ENCODE peak calls at places on chromosome 3, in seven cellular contexts. One of them, this sample, is unnamed.

GRCh38 chr3:143182861-143183667 is 63.5 kb downstream of the CHST2 start:
- DNase-seq in fibroblast of lung: no peak
- DNase-seq in NCI-H524: no peak
- DNase-seq in bronchial epithelial cell: no peak
- DNase-seq in stimulated activated CD4-positive, alpha-beta T cell treated with anti-CD3 and anti-CD28 coated beads, Interleukin-4, amount 100 ng/mL, for 1 hour: no peak
- DNase-seq in left cardiac atrium: no peak
- DNase-seq in effector memory CD8-positive, alpha-beta T cell: no peak
- DNase-seq in this sample: no peak

GRCh38 chr3:47096955-47097354 is 67.0 kb downstream of the SETD2 start:
- DNase-seq in effector memory CD8-positive, alpha-beta T cell: no peak
- DNase-seq in left cardiac atrium: no peak
- DNase-seq in stimulated activated CD4-positive, alpha-beta T cell treated with anti-CD3 and anti-CD28 coated beads, Interleukin-4, amount 100 ng/mL, for 1 hour: no peak
- DNase-seq in NCI-H524: no peak
- DNase-seq in bronchial epithelial cell: peak
- DNase-seq in fibroblast of lung: peak
- DNase-seq in this sample: no peak

GRCh38 chr3:110414851-110415250 is 656.8 kb upstream of the NECTIN3 start:
- DNase-seq in left cardiac atrium: no peak
- DNase-seq in stimulated activated CD4-positive, alpha-beta T cell treated with anti-CD3 and anti-CD28 coated beads, Interleukin-4, amount 100 ng/mL, for 1 hour: no peak
- DNase-seq in fibroblast of lung: peak
- DNase-seq in bronchial epithelial cell: peak
- DNase-seq in effector memory CD8-positive, alpha-beta T cell: no peak
- DNase-seq in NCI-H524: no peak
- DNase-seq in this sample: no peak

GRCh38 chr3:133125802-133126201 is 87.6 kb downstream of the TMEM108 start:
- DNase-seq in NCI-H524: no peak
- DNase-seq in effector memory CD8-positive, alpha-beta T cell: no peak
- DNase-seq in fibroblast of lung: no peak
- DNase-seq in bronchial epithelial cell: no peak
- DNase-seq in stimulated activated CD4-positive, alpha-beta T cell treated with anti-CD3 and anti-CD28 coated beads, Interleukin-4, amount 100 ng/mL, for 1 hour: no peak
- DNase-seq in left cardiac atrium: no peak
- DNase-seq in this sample: no peak

GRCh38 chr3:27521179-27521871 is 37.1 kb upstream of the SLC4A7 start:
- DNase-seq in NCI-H524: no peak
- DNase-seq in effector memory CD8-positive, alpha-beta T cell: no peak
- DNase-seq in bronchial epithelial cell: peak
- DNase-seq in stimulated activated CD4-positive, alpha-beta T cell treated with anti-CD3 and anti-CD28 coated beads, Interleukin-4, amount 100 ng/mL, for 1 hour: no peak
- DNase-seq in fibroblast of lung: peak
- DNase-seq in left cardiac atrium: peak
- DNase-seq in this sample: no peak

GRCh38 chr3:112327371-112327951 is 5.5 kb upstream of the CD200 start:
- DNase-seq in fibroblast of lung: peak
- DNase-seq in stimulated activated CD4-positive, alpha-beta T cell treated with anti-CD3 and anti-CD28 coated beads, Interleukin-4, amount 100 ng/mL, for 1 hour: no peak
- DNase-seq in bronchial epithelial cell: peak
- DNase-seq in effector memory CD8-positive, alpha-beta T cell: peak
- DNase-seq in NCI-H524: peak
- DNase-seq in left cardiac atrium: no peak
- DNase-seq in this sample: peak

GRCh38 chr3:105518806-105519418 is 152.2 kb downstream of the ALCAM start:
- DNase-seq in effector memory CD8-positive, alpha-beta T cell: peak
- DNase-seq in NCI-H524: peak
- DNase-seq in bronchial epithelial cell: peak
- DNase-seq in stimulated activated CD4-positive, alpha-beta T cell treated with anti-CD3 and anti-CD28 coated beads, Interleukin-4, amount 100 ng/mL, for 1 hour: no peak
- DNase-seq in left cardiac atrium: no peak
- DNase-seq in fibroblast of lung: peak
- DNase-seq in this sample: no peak

GRCh38 chr3:150544040-150544439 is 2.3 kb downstream of the SERP1 start:
- DNase-seq in bronchial epithelial cell: peak
- DNase-seq in NCI-H524: no peak
- DNase-seq in effector memory CD8-positive, alpha-beta T cell: no peak
- DNase-seq in fibroblast of lung: peak
- DNase-seq in left cardiac atrium: no peak
- DNase-seq in stimulated activated CD4-positive, alpha-beta T cell treated with anti-CD3 and anti-CD28 coated beads, Interleukin-4, amount 100 ng/mL, for 1 hour: no peak
- DNase-seq in this sample: no peak

This sample was measured in ovary.